ENCODE peak calls at places on chromosomes 5 and 9, in eight cellular contexts. W, I, D, Y, G, E, Q and T are unnamed samples.

GRCh38 chr5:123559434-123559775 is 47.4 kb downstream of the CSNK1G3 start:
- DNase-seq in I (no peak), Q (no peak), G (no peak), D (peak; percentile 23), W (no peak), Y (no peak), E (no peak), T (peak; percentile 30)

GRCh38 chr9:126788631-126789349 is 16.1 kb upstream of the ZBTB43 start:
- DNase-seq in G (peak; percentile 22), W (peak; percentile 96), D (peak; percentile 49), I (no peak), Q (no peak), Y (peak; percentile 13), E (peak; percentile 49), T (peak; percentile 58)

GRCh38 chr9:132008871-132009812 is 70.5 kb downstream of the MED27 start:
- DNase-seq in D (no peak), I (no peak), Q (no peak), E (no peak), G (no peak), Y (no peak), W (peak; percentile 94), T (no peak)

GRCh38 chr9:109520475-109521132 is 22.5 kb upstream of the PTPN3 start:
- DNase-seq in W (peak; percentile 84), E (peak; percentile 35), Q (peak; percentile 38), I (no peak), G (peak; percentile 83), Y (peak; percentile 59), D (peak; percentile 72), T (peak; percentile 79)

GRCh38 chr9:133533878-133534277 is 626 bp upstream of the ADAMTSL2 start:
- DNase-seq in W (no peak), I (no peak), Q (no peak), Y (no peak), D (peak; percentile 22), G (no peak), E (no peak), T (peak; percentile 46)

GRCh38 chr9:69829484-69829883 is 8.9 kb downstream of the CFAP95 start:
- DNase-seq in E (no peak), Q (no peak), W (no peak), Y (no peak), D (no peak), I (no peak), G (no peak), T (no peak)

GRCh38 chr5:60945760-60946253 is 802 bp downstream of the NDUFAF2 start:
- DNase-seq in D (peak; percentile 59), Y (peak; percentile 31), Q (no peak), I (no peak), G (peak; percentile 61), E (peak; percentile 61), W (peak; percentile 62), T (peak; percentile 41)

GRCh38 chr5:1004598-1005361 is 3.8 kb upstream of the NKD2 start:
- DNase-seq in E (no peak), W (peak; percentile 41), D (peak; percentile 56), G (peak; percentile 60), Q (no peak), I (peak; percentile 84), Y (no peak), T (peak; percentile 23)

GRCh38 chr5:33313150-33313549 is 127.6 kb upstream of the TARS1 start:
- DNase-seq in W (peak; percentile 100), D (peak; percentile 99), G (peak; percentile 91), Q (peak; percentile 75), E (peak; percentile 97), Y (no peak), I (no peak), T (peak; percentile 98)

GRCh38 chr9:97633859-97634485 is 351 bp downstream of the NCBP1 start:
- DNase-seq in D (no peak), E (peak; percentile 4), Y (no peak), Q (no peak), W (peak; percentile 18), G (no peak), I (no peak), T (peak; percentile 12)

GRCh38 chr5:160387445-160387844 is 12.4 kb downstream of the FAM200C start:
- DNase-seq in W (no peak), Q (no peak), D (no peak), E (no peak), I (no peak), Y (no peak), G (no peak), T (no peak)

GRCh38 chr9:22210262-22210661 is 201.2 kb upstream of the CDKN2B start:
- DNase-seq in I (no peak), G (no peak), Y (no peak), D (no peak), W (peak; percentile 73), Q (no peak), E (no peak), T (peak; percentile 62)

GRCh38 chr5:112706446-112707016 is 31.2 kb upstream of the APC start:
- DNase-seq in Q (no peak), G (no peak), E (no peak), W (no peak), D (no peak), Y (no peak), I (no peak), T (no peak)

GRCh38 chr5:141604318-141604717 is 14.5 kb downstream of the DIAPH1 start:
- DNase-seq in I (peak; percentile 60), G (peak; percentile 96), W (peak; percentile 97), Q (peak; percentile 77), D (peak; percentile 92), E (peak; percentile 87), Y (peak; percentile 24), T (peak; percentile 92)

GRCh38 chr5:16791036-16791705 is 144.9 kb downstream of the MYO10 start:
- DNase-seq in Q (no peak), G (peak; percentile 83), D (peak; percentile 87), E (peak; percentile 61), W (peak; percentile 64), I (no peak), Y (peak; percentile 63), T (peak; percentile 51)

GRCh38 chr5:142852361-142852760 is 82.2 kb downstream of the ARHGAP26 start:
- DNase-seq in D (peak; percentile 61), Y (no peak), I (no peak), W (no peak), Q (no peak), E (no peak), G (no peak), T (no peak)

GRCh38 chr5:131081371-131081770 is 83.7 kb downstream of the HINT1 start:
- DNase-seq in I (no peak), E (no peak), D (peak; percentile 25), G (peak; percentile 54), Y (no peak), Q (peak; percentile 67), W (peak; percentile 6), T (peak; percentile 31)

GRCh38 chr5:172583931-172584511 is 57.0 kb upstream of the NEURL1B start:
- DNase-seq in Y (no peak), E (no peak), W (no peak), D (no peak), I (peak; percentile 50), G (peak; percentile 72), Q (no peak), T (no peak)

GRCh38 chr5:93430673-93431192 is 150.3 kb downstream of the NR2F1-AS1 start:
- DNase-seq in W (no peak), I (no peak), Q (no peak), G (no peak), E (no peak), D (no peak), Y (no peak), T (no peak)

GRCh38 chr9:23382418-23382817 is 443.6 kb downstream of the ELAVL2 start:
- DNase-seq in W (no peak), E (no peak), G (no peak), D (no peak), I (no peak), Y (no peak), Q (no peak), T (no peak)

GRCh38 chr9:118023649-118024048 is 319.4 kb downstream of the TLR4 start:
- DNase-seq in G (no peak), Q (no peak), I (no peak), D (no peak), E (no peak), W (peak; percentile 1), Y (no peak), T (no peak)

GRCh38 chr9:117744856-117745389 is 40.7 kb downstream of the TLR4 start:
- DNase-seq in E (peak; percentile 12), Q (no peak), I (peak; percentile 20), G (no peak), W (no peak), D (peak; percentile 18), Y (no peak), T (no peak)

GRCh38 chr5:94503677-94504076 is 114.7 kb downstream of the KIAA0825 start:
- DNase-seq in I (no peak), Q (no peak), E (no peak), D (no peak), G (no peak), Y (no peak), W (no peak), T (no peak)

GRCh38 chr9:114156658-114157421 is 1.5 kb downstream of the COL27A1 start:
- DNase-seq in W (peak; percentile 85), E (peak; percentile 85), Q (peak; percentile 73), D (peak; percentile 68), I (peak; percentile 53), Y (peak; percentile 50), G (peak; percentile 81), T (peak; percentile 88)

GRCh38 chr9:114155263-114155966 is at the start of gene COL27A1:
- DNase-seq in E (peak; percentile 35), D (peak; percentile 76), I (peak; percentile 86), Y (peak; percentile 42), W (peak; percentile 78), G (peak; percentile 78), Q (no peak), T (peak; percentile 70)

GRCh38 chr9:114156311-114156657 is 947 bp downstream of the COL27A1 start:
- DNase-seq in Q (no peak), W (no peak), D (no peak), E (no peak), I (no peak), G (peak; percentile 42), Y (no peak), T (no peak)

GRCh38 chr9:114154597-114155102 is 687 bp upstream of the COL27A1 start:
- DNase-seq in Q (no peak), I (no peak), W (peak; percentile 27), D (no peak), G (no peak), E (peak; percentile 23), Y (no peak), T (no peak)

GRCh38 chr9:114155967-114156294 is 594 bp downstream of the COL27A1 start:
- DNase-seq in Y (no peak), D (no peak), I (no peak), Q (no peak), W (peak; percentile 28), E (no peak), G (no peak), T (no peak)
- H3K4me3 ChIP-seq in Y (peak overlapping the region; percentile 57), D (peak overlapping the region; percentile 76), I (peak overlapping the region; percentile 78), Q (peak overlapping the region; percentile 79), W (peak overlapping the region; percentile 59), E (peak overlapping the region; percentile 60), G (peak overlapping the region; percentile 64), T (peak overlapping the region; percentile 82)

GRCh38 chr5:180799902-180800801 is 2.5 kb downstream of the MGAT1 start:
- DNase-seq in Y (no peak), W (peak; percentile 87), D (peak; percentile 70), I (no peak), G (peak; percentile 58), E (peak; percentile 88), Q (peak; percentile 54), T (peak; percentile 92)
- TF ChIP-seq CTCF in Y (peak; percentile 17), W (peak; percentile 19), D (peak; percentile 23), I (peak; percentile 11), G (peak; percentile 10), E (peak; percentile 23), Q (peak; percentile 22), T (no peak)

GRCh38 chr5:6705088-6705487 is 8.1 kb upstream of the TENT4A start:
- DNase-seq in D (no peak), I (no peak), W (no peak), Y (no peak), E (peak; percentile 44), Q (no peak), G (no peak), T (no peak)
- H3K4me3 ChIP-seq in D (no peak overlapping the region), I (no peak overlapping the region), W (no peak overlapping the region), Y (no peak overlapping the region), E (peak overlapping the region; percentile 15), Q (no peak overlapping the region), G (no peak overlapping the region), T (no peak overlapping the region)

GRCh38 chr5:77239126-77239741 is 28.8 kb downstream of the PDE8B start:
- DNase-seq in I (no peak), Y (peak; percentile 1), D (peak; percentile 27), E (no peak), W (peak; percentile 14), G (peak; percentile 41), Q (no peak), T (peak; percentile 51)
- TF ChIP-seq CTCF in I (peak; percentile 27), Y (peak; percentile 35), D (peak; percentile 40), E (peak; percentile 45), W (peak; percentile 49), G (peak; percentile 50), Q (peak; percentile 42), T (no peak)